ENCODE peak calls at places on chromosomes 2 and 18, in eight cellular contexts. K, U, O, Y, M, H, A and G are unnamed samples.

GRCh38 chr2:14907014-14907612 is 274.6 kb downstream of the LRATD1 start:
- DNase-seq in K (no peak), U (peak), O (no peak), Y (no peak), M (no peak), H (no peak), A (no peak), G (no peak)

GRCh38 chr2:25763575-25763974 is 90.2 kb upstream of the DTNB start:
- DNase-seq in K (no peak), U (no peak), O (no peak), Y (no peak), M (no peak), H (no peak), A (no peak), G (no peak)

GRCh38 chr18:48662021-48662661 is 123.3 kb downstream of the CTIF start:
- DNase-seq in K (no peak), U (no peak), O (peak), Y (no peak), M (peak), H (peak), A (no peak), G (no peak)

GRCh38 chr2:134586289-134586980 is 132.4 kb downstream of the TMEM163 start:
- DNase-seq in K (no peak), U (no peak), O (no peak), Y (no peak), M (no peak), H (no peak), A (no peak), G (no peak)

GRCh38 chr2:115165529-115166109 is 723.2 kb downstream of the DPP10 start:
- DNase-seq in K (no peak), U (peak), O (peak), Y (no peak), M (peak), H (no peak), A (peak), G (no peak)

GRCh38 chr2:102703748-102704147 is 58.1 kb upstream of the TMEM182 start:
- DNase-seq in K (no peak), U (no peak), O (no peak), Y (no peak), M (peak), H (no peak), A (no peak), G (no peak)

GRCh38 chr18:24270937-24271380 is 126.7 kb downstream of the OSBPL1A start:
- DNase-seq in K (no peak), U (no peak), O (peak), Y (no peak), M (peak), H (no peak), A (no peak), G (no peak)

GRCh38 chr2:207165121-207166038 is at the start of gene KLF7:
- DNase-seq in K (peak), U (peak), O (no peak), Y (peak), M (peak), H (no peak), A (peak), G (no peak)

GRCh38 chr18:63949068-63949737 is at the start of gene HMSD:
- DNase-seq in K (peak), U (no peak), O (peak), Y (peak), M (no peak), H (no peak), A (peak), G (peak)

GRCh38 chr18:23588836-23589560 is 2.7 kb upstream of the NPC1 start:
- DNase-seq in K (no peak), U (no peak), O (no peak), Y (no peak), M (no peak), H (no peak), A (no peak), G (no peak)

DNA sequence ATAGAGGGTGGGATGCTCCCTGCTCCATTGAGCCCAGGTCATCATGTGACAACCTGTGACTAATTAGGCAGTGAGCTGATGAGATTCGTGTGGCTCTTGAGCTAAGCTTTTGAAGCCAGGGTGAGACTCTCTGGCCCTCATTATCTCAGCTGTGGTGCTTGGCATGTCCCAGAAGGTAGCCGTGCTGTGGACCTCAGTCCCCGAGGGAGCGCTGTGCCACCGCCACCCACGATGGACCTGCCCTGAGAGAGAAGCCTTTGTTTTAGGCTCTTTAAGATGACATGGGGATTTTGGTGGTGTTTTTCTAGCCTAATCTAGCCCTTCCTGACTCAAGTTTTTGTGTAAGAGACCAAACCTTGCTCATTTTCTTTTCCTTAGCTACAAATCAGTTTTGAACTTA is 66.4 kb downstream of the NEDD4L start:
- DNase-seq in K (no peak), U (no peak), O (no peak), Y (no peak), M (no peak), H (no peak), A (no peak), G (no peak)
- TF ChIP-seq CTCF in K (no peak), U (no peak), O (no peak), Y (no peak), M (no peak), H (no peak), A (no peak), G (no peak)

GRCh38 chr2:241063587-241063986 is 38.5 kb downstream of the MTERF4 start:
- DNase-seq in K (no peak), U (no peak), O (no peak), Y (no peak), M (no peak), H (no peak), A (peak), G (no peak)
- TF ChIP-seq CTCF in K (no peak), U (peak), O (peak), Y (no peak), M (no peak), H (no peak), A (peak), G (no peak)

DNA sequence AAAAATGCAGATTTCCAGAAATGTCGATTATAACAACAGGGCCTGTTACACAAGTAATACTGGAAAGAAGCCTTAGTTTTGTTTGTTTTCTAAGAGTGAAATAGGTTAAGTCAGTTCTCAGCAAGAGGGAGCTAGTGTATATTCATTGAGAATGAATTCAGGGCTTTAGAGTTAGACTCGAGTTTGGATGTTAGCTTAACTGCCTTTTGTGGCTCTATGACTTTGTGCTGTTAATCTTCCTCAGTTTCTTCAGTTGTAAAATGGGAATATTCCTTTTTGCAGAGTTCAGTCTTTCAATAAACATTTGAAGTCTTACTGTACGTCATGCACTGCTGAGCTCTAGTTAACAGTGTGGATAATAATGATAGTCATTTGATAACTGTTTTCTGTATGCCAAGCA is 989 bp downstream of the NDUFV2 start:
- DNase-seq in K (no peak), U (no peak), O (no peak), Y (no peak), M (peak), H (no peak), A (no peak), G (no peak)
- TF ChIP-seq CTCF in K (peak), U (no peak), O (no peak), Y (no peak), M (peak), H (no peak), A (peak), G (no peak)

DNA sequence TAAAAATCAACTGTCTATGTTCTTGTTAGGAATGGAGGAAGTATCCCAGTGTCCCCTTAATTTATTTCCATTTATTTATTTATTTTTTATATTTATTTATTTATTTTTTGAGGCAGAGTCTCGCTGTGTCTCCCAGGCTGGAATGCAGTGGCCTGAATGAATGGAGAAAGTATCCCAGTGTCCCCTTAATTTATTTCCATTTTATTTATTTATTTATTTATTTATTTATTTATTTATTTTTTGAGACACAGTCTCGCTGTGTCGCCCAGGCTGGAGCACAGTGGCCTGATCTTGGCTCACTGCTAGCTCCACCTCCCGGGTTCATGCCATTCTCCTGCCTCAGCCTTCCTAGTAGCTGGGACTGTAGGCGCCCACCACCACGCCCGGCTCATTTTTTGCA is 34.1 kb downstream of the MIB1 start:
- DNase-seq in K (no peak), U (no peak), O (no peak), Y (no peak), M (no peak), H (no peak), A (no peak), G (no peak)
- TF ChIP-seq CTCF in K (no peak), U (no peak), O (no peak), Y (no peak), M (no peak), H (no peak), A (no peak), G (no peak)

DNA sequence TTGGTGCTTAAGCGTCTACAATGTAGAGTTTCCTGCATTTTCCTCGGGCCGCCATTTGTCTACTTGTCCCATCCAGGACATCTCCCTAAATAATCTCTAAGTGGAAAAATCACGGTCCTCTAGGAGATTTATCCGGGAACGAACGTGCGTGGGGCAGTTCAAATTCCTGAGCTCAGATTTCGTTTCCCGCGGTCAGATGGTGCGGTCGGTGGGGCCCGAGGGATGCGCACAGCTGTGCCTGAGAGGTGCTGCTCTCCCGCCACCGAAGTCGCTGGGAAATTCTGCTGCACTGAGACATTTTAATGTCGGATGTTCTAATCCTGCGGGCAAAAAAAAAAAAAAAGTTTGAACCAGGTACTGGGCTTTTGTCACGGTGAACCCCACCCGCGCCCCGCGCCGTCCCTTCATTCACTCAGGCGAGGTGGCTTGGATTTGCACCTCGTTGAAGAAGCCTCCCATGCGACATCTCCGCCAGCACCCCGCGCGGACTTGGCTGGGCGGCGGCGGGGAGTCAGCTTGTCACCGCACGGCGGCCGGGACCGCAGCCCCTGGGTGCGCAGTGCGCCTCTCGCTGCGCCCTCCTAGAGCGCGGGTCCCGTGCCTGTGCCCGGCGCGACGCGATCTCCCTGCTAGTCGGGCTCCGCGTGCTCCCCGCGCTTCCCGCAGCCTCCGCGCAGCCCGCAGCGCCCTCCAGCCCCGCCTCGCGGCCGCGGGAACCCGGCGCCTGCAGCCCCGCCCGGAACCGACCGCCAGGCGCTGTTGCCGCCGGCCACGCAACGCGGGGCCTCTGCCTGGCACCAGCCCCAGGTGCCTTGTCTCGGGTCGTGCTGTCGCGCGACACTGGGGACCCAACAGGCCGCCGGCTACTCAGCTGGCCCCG is 192.0 kb upstream of the TCF4 start:
- DNase-seq in K (peak), U (peak), O (no peak), Y (peak), M (peak), H (no peak), A (peak), G (peak)
- TF ChIP-seq CTCF in K (peak), U (peak), O (no peak), Y (no peak), M (peak), H (peak), A (peak), G (no peak)

GRCh38 chr2:28153851-28154250 is 238.8 kb upstream of the FOSL2 start:
- DNase-seq in K (no peak), U (no peak), O (no peak), Y (no peak), M (no peak), H (no peak), A (no peak), G (no peak)

GRCh38 chr2:28152585-28153284 is 239.9 kb upstream of the FOSL2 start:
- DNase-seq in K (no peak), U (no peak), O (no peak), Y (no peak), M (peak), H (no peak), A (no peak), G (no peak)

GRCh38 chr2:28150994-28151393 is 241.7 kb upstream of the FOSL2 start:
- DNase-seq in K (no peak), U (no peak), O (no peak), Y (no peak), M (no peak), H (no peak), A (no peak), G (no peak)

GRCh38 chr2:28155071-28155470 is 237.6 kb upstream of the FOSL2 start:
- DNase-seq in K (no peak), U (no peak), O (no peak), Y (no peak), M (no peak), H (no peak), A (no peak), G (no peak)

GRCh38 chr2:28155627-28156026 is 237.0 kb upstream of the FOSL2 start:
- DNase-seq in K (no peak), U (peak), O (no peak), Y (no peak), M (no peak), H (no peak), A (no peak), G (no peak)
- TF ChIP-seq CTCF in K (peak), U (peak), O (peak), Y (peak), M (peak), H (peak), A (peak), G (peak)

GRCh38 chr18:58215005-58215404 is 171.0 kb downstream of the NEDD4L start:
- DNase-seq in K (no peak), U (no peak), O (no peak), Y (no peak), M (no peak), H (no peak), A (no peak), G (no peak)

GRCh38 chr18:58216071-58216471 is 172.0 kb downstream of the NEDD4L start:
- DNase-seq in K (no peak), U (no peak), O (no peak), Y (no peak), M (no peak), H (no peak), A (no peak), G (no peak)

GRCh38 chr18:58212274-58212673 is 168.2 kb downstream of the NEDD4L start:
- DNase-seq in K (no peak), U (no peak), O (no peak), Y (no peak), M (no peak), H (no peak), A (no peak), G (no peak)

GRCh38 chr18:58213445-58213844 is 169.4 kb downstream of the NEDD4L start:
- DNase-seq in K (no peak), U (no peak), O (peak), Y (no peak), M (peak), H (peak), A (no peak), G (no peak)

GRCh38 chr18:58213931-58214431 is 170.0 kb downstream of the NEDD4L start:
- DNase-seq in K (no peak), U (no peak), O (peak), Y (no peak), M (peak), H (no peak), A (no peak), G (no peak)
- TF ChIP-seq CTCF in K (no peak), U (no peak), O (no peak), Y (no peak), M (no peak), H (no peak), A (no peak), G (no peak)

GRCh38 chr2:11967946-11968465 is 221.6 kb downstream of the LPIN1 start:
- DNase-seq in K (peak), U (peak), O (peak), Y (no peak), M (peak), H (no peak), A (no peak), G (no peak)

GRCh38 chr2:11969774-11970173 is 223.3 kb downstream of the LPIN1 start:
- DNase-seq in K (no peak), U (no peak), O (no peak), Y (no peak), M (no peak), H (no peak), A (no peak), G (no peak)

GRCh38 chr2:11962707-11963358 is 216.4 kb downstream of the LPIN1 start:
- DNase-seq in K (no peak), U (no peak), O (no peak), Y (no peak), M (no peak), H (no peak), A (no peak), G (no peak)

GRCh38 chr2:11963966-11964365 is 217.5 kb downstream of the LPIN1 start:
- DNase-seq in K (no peak), U (no peak), O (no peak), Y (no peak), M (no peak), H (no peak), A (no peak), G (no peak)
- TF ChIP-seq CTCF in K (no peak), U (no peak), O (no peak), Y (no peak), M (no peak), H (no peak), A (no peak), G (no peak)

GRCh38 chr2:232333361-232334135 is 45.0 kb upstream of the ALPP start:
- DNase-seq in K (no peak), U (peak), O (no peak), Y (peak), M (no peak), H (no peak), A (no peak), G (peak)
- TF ChIP-seq CTCF in K (peak), U (peak), O (peak), Y (no peak), M (peak), H (peak), A (no peak), G (peak)